ENCODE peak calls at places on chromosomes 6 and 20, in ten cellular contexts. P is spleen; C is ELF-1; U is glomerular endothelial cell; S is naive thymus-derived CD8-positive, alpha-beta T cell; Z is stimulated activated CD4-positive, alpha-beta T cell treated with anti-CD3 and anti-CD28 coated beads, Interleukin-4, amount 100 ng/mL, for 24 hours; E is GM12865; X is kidney epithelial cell; Y is HS-5; K is H9. G is an unnamed sample.

GRCh38 chr6:42745083-42745637 is 743 bp downstream of the TBCC start:
- DNase-seq in P (peak), C (peak), U (no peak), S (peak), Z (peak), E (peak), X (no peak), Y (no peak), K (peak), G (peak)

GRCh38 chr6:105179244-105180065 is at the start of gene POPDC3:
- DNase-seq in P (no peak), C (peak), U (no peak), S (no peak), Z (no peak), E (peak), X (no peak), Y (no peak), K (peak), G (no peak)

GRCh38 chr6:1311400-1312192 is at the start of gene FOXQ1:
- DNase-seq in P (peak), C (peak), U (no peak), S (no peak), Z (no peak), E (no peak), X (no peak), Y (no peak), K (peak), G (no peak)

GRCh38 chr6:71080793-71081192 is 123.9 kb upstream of the B3GAT2 start:
- DNase-seq in P (no peak), C (no peak), U (no peak), S (no peak), Z (no peak), E (no peak), X (no peak), Y (no peak), K (no peak), G (peak)

GRCh38 chr6:27101824-27102223 is 145.7 kb upstream of the PRSS16 start:
- DNase-seq in P (no peak), C (no peak), U (no peak), S (no peak), Z (no peak), E (no peak), X (no peak), Y (no peak), K (no peak), G (no peak)

GRCh38 chr6:85726206-85726605 is 83.5 kb upstream of the SYNCRIP start:
- DNase-seq in P (no peak), C (no peak), U (no peak), S (no peak), Z (no peak), E (no peak), X (no peak), Y (no peak), K (no peak), G (peak)

GRCh38 chr6:34142599-34142998 is 3.3 kb downstream of the GRM4 start:
- DNase-seq in P (no peak), C (peak), U (no peak), S (no peak), Z (no peak), E (no peak), X (no peak), Y (no peak), K (peak), G (no peak)

GRCh38 chr6:125598422-125598821 is 151.0 kb upstream of the HEY2 start:
- DNase-seq in P (no peak), C (no peak), U (no peak), S (no peak), Z (no peak), E (no peak), X (no peak), Y (peak), K (no peak), G (peak)

GRCh38 chr6:157215702-157216101 is 107.6 kb downstream of the TMEM242 start:
- DNase-seq in P (no peak), C (no peak), U (no peak), S (no peak), Z (no peak), E (no peak), X (no peak), Y (no peak), K (no peak), G (no peak)

GRCh38 chr20:38870733-38871559 is 55.3 kb upstream of the FAM83D start:
- DNase-seq in P (peak), C (peak), U (no peak), S (no peak), Z (peak), E (peak), X (peak), Y (no peak), K (no peak), G (peak)

GRCh38 chr20:90651-91050 is 3.2 kb downstream of the DEFB125 start:
- DNase-seq in P (no peak), C (no peak), U (no peak), S (no peak), Z (no peak), E (no peak), X (peak), Y (no peak), K (no peak), G (peak)

GRCh38 chr6:129598244-129599187 is 111.5 kb downstream of the ARHGAP18 start:
- DNase-seq in P (no peak), C (peak), U (peak), S (peak), Z (peak), E (peak), X (no peak), Y (peak), K (no peak), G (peak)

G was measured in M059J.